ENCODE peak calls at places on chromosomes 13 and 19, in six cellular contexts. T is IMR-90, J is mesenchymal stem cell, U is neuronal stem cell, A is H1, Q is mesendoderm. K is an unnamed sample.

GRCh38 chr13:20128459-20128927 is 32.4 kb downstream of the GJA3 start:
- DNase-seq in A (no peak), J (no peak), T (no peak), U (no peak), Q (no peak), K (peak)

GRCh38 chr19:39778763-39779162 is at the start of gene LEUTX:
- DNase-seq in J (no peak), Q (no peak), T (no peak), U (no peak), A (no peak), K (no peak)

GRCh38 chr19:39679056-39679790 is 23.5 kb downstream of the LGALS16 start:
- DNase-seq in U (no peak), A (no peak), Q (no peak), J (no peak), T (no peak), K (no peak)

GRCh38 chr13:90801621-90802020 is 545.9 kb upstream of the MIR17HG start:
- DNase-seq in U (no peak), A (no peak), Q (no peak), T (no peak), J (no peak), K (no peak)

GRCh38 chr13:112722433-112723250 is 32.8 kb downstream of the ATP11A start:
- DNase-seq in T (peak), J (peak), U (no peak), Q (peak), A (no peak), K (no peak)

GRCh38 chr19:14310055-14310454 is 71.2 kb upstream of the ADGRE5 start:
- DNase-seq in A (no peak), J (no peak), U (no peak), Q (no peak), T (no peak), K (no peak)

GRCh38 chr19:1780272-1780957 is 27.1 kb downstream of the ONECUT3 start:
- DNase-seq in U (no peak), T (peak), J (peak), Q (peak), A (no peak), K (no peak)

GRCh38 chr13:98565726-98566577 is 11.0 kb downstream of the STK24 start:
- DNase-seq in U (no peak), A (no peak), J (no peak), Q (no peak), T (no peak), K (no peak)

GRCh38 chr19:27909185-27909840 is 1303.6 kb downstream of the UQCRFS1 start:
- DNase-seq in U (no peak), Q (no peak), A (no peak), J (no peak), T (no peak), K (peak)

GRCh38 chr19:13892885-13893284 is 13.0 kb downstream of the BRME1 start:
- DNase-seq in J (no peak), T (no peak), Q (peak), A (no peak), U (no peak), K (no peak)

GRCh38 chr19:16359074-16359473 is 34.4 kb downstream of the KLF2 start:
- DNase-seq in J (no peak), U (no peak), Q (no peak), T (no peak), A (no peak), K (no peak)

GRCh38 chr19:13022111-13022858 is 27.0 kb downstream of the NFIX start:
- DNase-seq in T (peak), Q (no peak), A (no peak), U (no peak), J (peak), K (no peak)

GRCh38 chr13:109385161-109385560 is 401.2 kb downstream of the IRS2 start:
- DNase-seq in T (peak), U (no peak), Q (no peak), A (no peak), J (no peak), K (no peak)

GRCh38 chr13:84985860-84986259 is 813.4 kb downstream of the SLITRK6 start:
- DNase-seq in Q (peak), U (no peak), J (no peak), T (no peak), A (no peak), K (no peak)

GRCh38 chr19:52664461-52664860 is 26.3 kb upstream of the ZNF83 start:
- DNase-seq in T (no peak), A (no peak), J (no peak), U (peak), Q (no peak), K (peak)

GRCh38 chr13:22062478-22063205 is 391.8 kb downstream of the FGF9 start:
- DNase-seq in J (no peak), U (no peak), A (no peak), T (peak), Q (no peak), K (no peak)

GRCh38 chr19:10380311-10381102 is at the start of gene TYK2:
- DNase-seq in A (peak), Q (peak), U (peak), J (peak), T (peak), K (peak)

GRCh38 chr13:66424417-66424816 is 805.7 kb downstream of the PCDH9 start:
- DNase-seq in J (peak), Q (no peak), A (no peak), U (no peak), T (peak), K (no peak)

GRCh38 chr19:40601061-40601973 is at the start of gene LTBP4:
- DNase-seq in Q (no peak), U (no peak), T (no peak), A (no peak), J (peak), K (peak)

GRCh38 chr13:75691183-75691582 is 55.1 kb downstream of the LMO7 start:
- DNase-seq in U (no peak), J (peak), T (peak), A (no peak), Q (no peak), K (no peak)

GRCh38 chr13:59038824-59039223 is 1124.9 kb downstream of the DIAPH3 start:
- DNase-seq in T (peak), J (peak), U (no peak), A (no peak), Q (no peak), K (no peak)

GRCh38 chr13:114161028-114161556 is 18.0 kb upstream of the CFAP97D2 start:
- DNase-seq in T (no peak), A (no peak), J (no peak), Q (no peak), U (no peak), K (no peak)

GRCh38 chr13:74204606-74205312 is 70.6 kb upstream of the KLF12 start:
- DNase-seq in U (no peak), Q (no peak), J (no peak), A (no peak), T (peak), K (no peak)

GRCh38 chr19:2054763-2055162 is 3.7 kb upstream of the MKNK2 start:
- DNase-seq in U (no peak), J (no peak), T (no peak), A (no peak), Q (no peak), K (peak)

GRCh38 chr13:76438050-76438449 is 448.2 kb downstream of the KCTD12 start:
- DNase-seq in J (peak), Q (no peak), T (peak), U (no peak), A (no peak), K (no peak)

GRCh38 chr19:1106841-1107654 is 3.3 kb downstream of the GPX4 start:
- DNase-seq in A (no peak), Q (peak), U (no peak), T (peak), J (peak), K (no peak)

GRCh38 chr13:28621439-28621838 is 37.5 kb upstream of the POMP start:
- DNase-seq in J (no peak), A (no peak), T (no peak), U (no peak), Q (no peak), K (no peak)

GRCh38 chr13:113552786-113553540 is 31.6 kb upstream of the TFDP1 start:
- DNase-seq in A (no peak), U (no peak), J (no peak), T (no peak), Q (no peak), K (peak)

GRCh38 chr13:110915874-110916670 is 1.2 kb upstream of the ANKRD10 start:
- DNase-seq in U (no peak), T (peak), Q (no peak), J (peak), A (no peak), K (no peak)
- H2BK15ac ChIP-seq in U (peak), T (peak), Q (no peak), J (peak), A (no peak), K (no peak)

GRCh38 chr13:96734499-96734898 is 259.8 kb downstream of the OXGR1 start:
- DNase-seq in U (no peak), J (no peak), Q (no peak), T (no peak), A (no peak), K (no peak)
- H2BK15ac ChIP-seq in U (no peak), J (no peak), Q (no peak), T (no peak), A (no peak), K (no peak)

GRCh38 chr13:30832377-30832776 is 73.7 kb upstream of the MEDAG start:
- DNase-seq in T (no peak), J (no peak), U (no peak), Q (no peak), A (no peak), K (no peak)

GRCh38 chr13:30829145-30829544 is 76.9 kb upstream of the MEDAG start:
- DNase-seq in U (no peak), T (peak), Q (no peak), J (peak), A (no peak), K (no peak)

GRCh38 chr13:30831515-30831914 is 74.6 kb upstream of the MEDAG start:
- DNase-seq in U (no peak), A (no peak), Q (no peak), T (no peak), J (no peak), K (no peak)

GRCh38 chr13:30829788-30830637 is 76.1 kb upstream of the MEDAG start:
- DNase-seq in A (no peak), T (no peak), J (no peak), Q (no peak), U (no peak), K (no peak)

GRCh38 chr13:30830638-30830965 is 75.5 kb upstream of the MEDAG start:
- DNase-seq in J (no peak), Q (no peak), T (peak), A (no peak), U (no peak), K (no peak)
- H2BK15ac ChIP-seq in J (no peak), Q (no peak), T (no peak), A (no peak), U (no peak), K (no peak)

GRCh38 chr13:40211586-40211968 is 454.9 kb downstream of the FOXO1 start:
- DNase-seq in A (no peak), U (no peak), Q (peak), J (no peak), T (no peak), K (no peak)
- H2BK15ac ChIP-seq in A (no peak), U (no peak), Q (no peak), J (no peak), T (no peak), K (no peak)

GRCh38 chr19:34984287-34984686 is 15.8 kb upstream of the GRAMD1A start:
- DNase-seq in A (no peak), U (no peak), J (no peak), Q (no peak), T (no peak), K (no peak)
- H2BK15ac ChIP-seq in A (no peak), U (no peak), J (no peak), Q (no peak), T (no peak), K (no peak)

GRCh38 chr19:17779281-17779930 is 15.5 kb upstream of the B3GNT3 start:
- DNase-seq in Q (peak), T (peak), U (peak), J (peak), A (peak), K (peak)
- H2BK15ac ChIP-seq in Q (no peak), T (no peak), U (peak), J (no peak), A (peak), K (no peak)

DNA sequence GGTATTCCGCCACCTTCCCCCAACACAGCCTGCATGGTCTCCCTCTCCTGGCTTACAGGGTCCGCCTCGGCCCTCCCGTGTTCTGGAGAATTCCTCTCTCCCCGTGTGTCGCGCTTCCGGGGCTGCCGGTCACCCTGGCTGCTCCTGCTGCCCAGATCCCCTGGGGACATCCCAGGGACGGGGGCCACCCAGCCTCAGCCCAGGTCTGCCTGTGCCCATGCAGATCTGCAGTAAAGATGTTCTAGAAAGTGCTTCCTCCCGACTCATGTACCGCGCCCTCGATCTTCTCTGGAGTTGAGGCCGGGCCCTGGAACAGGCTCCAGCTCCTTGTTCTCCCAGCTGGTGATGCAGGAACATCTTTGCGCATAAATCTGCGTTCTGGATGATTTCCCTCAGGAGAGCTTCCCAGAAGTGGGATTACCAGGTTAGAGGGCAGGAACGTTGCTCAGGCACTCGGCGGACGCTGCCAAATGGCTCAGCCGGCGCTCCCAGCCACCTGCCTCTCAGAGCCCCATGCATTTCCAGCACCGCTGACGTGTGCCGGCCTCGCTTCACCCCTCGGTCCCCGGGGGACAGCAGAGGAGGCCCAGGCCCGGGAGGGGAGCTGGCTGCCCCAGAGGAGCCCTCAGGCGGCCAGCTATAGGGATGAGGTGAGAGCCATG is 42.4 kb downstream of the CRTC1 start:
- DNase-seq in U (no peak), T (no peak), Q (no peak), J (no peak), A (no peak), K (peak)
- H2BK15ac ChIP-seq in U (peak), T (no peak), Q (no peak), J (peak), A (no peak), K (no peak)

DNA sequence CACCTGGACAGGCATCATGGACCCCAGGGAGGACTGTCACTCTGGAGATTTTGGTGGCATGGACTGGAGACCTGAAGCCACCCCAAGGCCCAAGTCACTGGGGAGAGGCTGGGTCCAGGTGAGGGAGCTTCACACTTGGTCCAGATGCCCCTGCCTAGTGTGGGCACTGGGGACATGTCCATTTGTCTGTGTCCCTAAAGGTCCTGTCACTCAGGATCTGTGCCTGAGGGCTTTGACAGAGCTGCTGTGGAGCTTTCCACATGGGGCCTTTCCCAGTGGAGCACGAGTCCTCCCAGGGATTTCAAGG is 40.5 kb upstream of the CEACAM8 start:
- DNase-seq in Q (no peak), T (no peak), A (no peak), U (no peak), J (no peak), K (no peak)
- H2BK15ac ChIP-seq in Q (no peak), T (no peak), A (no peak), U (no peak), J (no peak), K (no peak)

DNA sequence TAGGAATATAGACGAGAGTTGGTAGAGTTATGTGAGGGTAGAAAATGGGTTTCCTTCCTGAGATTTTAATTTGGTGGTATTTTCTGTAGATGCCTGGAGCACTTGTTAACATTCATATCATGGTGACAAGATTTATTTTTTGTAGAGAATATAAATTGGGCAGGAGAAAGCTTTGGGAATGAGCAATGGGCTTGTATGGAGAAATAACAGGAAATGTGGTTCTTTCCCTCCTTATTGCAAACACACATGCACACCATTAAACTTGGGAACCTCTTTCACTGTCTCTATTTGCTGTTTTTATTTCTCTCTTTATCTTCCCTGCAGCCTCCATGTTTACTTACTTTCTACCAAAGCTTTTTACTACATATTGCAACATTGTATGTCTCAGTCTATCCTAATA is 1653.6 kb downstream of the OLFM4 start:
- DNase-seq in A (no peak), J (no peak), Q (no peak), T (no peak), U (no peak), K (no peak)
- H2BK15ac ChIP-seq in A (no peak), J (no peak), Q (no peak), T (no peak), U (no peak), K (no peak)

GRCh38 chr19:18696023-18696422 is 12.5 kb downstream of the CRTC1 start:
- DNase-seq in T (no peak), Q (no peak), U (no peak), J (no peak), A (no peak), K (no peak)
- H2BK15ac ChIP-seq in T (no peak), Q (no peak), U (no peak), J (no peak), A (no peak), K (no peak)